ENCODE peak calls at places on chromosomes 4 and X, in five cellular contexts. One of them, this sample, is unnamed.

GRCh38 chrX:39201305-39201990 is 400.2 kb downstream of the MID1IP1 start:
- DNase-seq in mesenteric fat pad: no peak
- DNase-seq in stimulated activated naive CD8-positive, alpha-beta T cell treated with anti-CD3 and anti-CD28 coated beads, Interleukin-15, amount 100 ng/mL, for 72 hours: no peak
- DNase-seq in Kasumi-1: no peak
- DNase-seq in left colon: no peak
- DNase-seq in this sample: no peak

GRCh38 chrX:17685026-17685425 is 52.3 kb upstream of the SCML1 start:
- DNase-seq in mesenteric fat pad: no peak
- DNase-seq in stimulated activated naive CD8-positive, alpha-beta T cell treated with anti-CD3 and anti-CD28 coated beads, Interleukin-15, amount 100 ng/mL, for 72 hours: no peak
- DNase-seq in Kasumi-1: no peak
- DNase-seq in left colon: no peak
- DNase-seq in this sample: no peak

GRCh38 chrX:20271730-20272129 is 5.0 kb upstream of the RPS6KA3 start:
- DNase-seq in mesenteric fat pad: no peak
- DNase-seq in stimulated activated naive CD8-positive, alpha-beta T cell treated with anti-CD3 and anti-CD28 coated beads, Interleukin-15, amount 100 ng/mL, for 72 hours: no peak
- DNase-seq in Kasumi-1: no peak
- DNase-seq in left colon: no peak
- DNase-seq in this sample: no peak

GRCh38 chr4:39045791-39046221 is 13.6 kb upstream of the TMEM156 start:
- DNase-seq in mesenteric fat pad: no peak
- DNase-seq in stimulated activated naive CD8-positive, alpha-beta T cell treated with anti-CD3 and anti-CD28 coated beads, Interleukin-15, amount 100 ng/mL, for 72 hours: no peak
- DNase-seq in Kasumi-1: peak; percentile 30
- DNase-seq in left colon: no peak
- DNase-seq in this sample: no peak

GRCh38 chr4:186831574-186831973 is 107.9 kb upstream of the FAT1 start:
- DNase-seq in mesenteric fat pad: no peak
- DNase-seq in stimulated activated naive CD8-positive, alpha-beta T cell treated with anti-CD3 and anti-CD28 coated beads, Interleukin-15, amount 100 ng/mL, for 72 hours: no peak
- DNase-seq in Kasumi-1: no peak
- DNase-seq in left colon: no peak
- DNase-seq in this sample: no peak

GRCh38 chr4:79996950-79997349 is 76.1 kb downstream of the ANTXR2 start:
- DNase-seq in mesenteric fat pad: no peak
- DNase-seq in stimulated activated naive CD8-positive, alpha-beta T cell treated with anti-CD3 and anti-CD28 coated beads, Interleukin-15, amount 100 ng/mL, for 72 hours: no peak
- DNase-seq in Kasumi-1: no peak
- DNase-seq in left colon: no peak
- DNase-seq in this sample: no peak

GRCh38 chr4:121272526-121272925 is 108.3 kb downstream of the QRFPR start:
- DNase-seq in mesenteric fat pad: no peak
- DNase-seq in stimulated activated naive CD8-positive, alpha-beta T cell treated with anti-CD3 and anti-CD28 coated beads, Interleukin-15, amount 100 ng/mL, for 72 hours: no peak
- DNase-seq in Kasumi-1: no peak
- DNase-seq in left colon: no peak
- DNase-seq in this sample: no peak

GRCh38 chrX:11641368-11641767 is 24.4 kb downstream of the ARHGAP6 start:
- DNase-seq in mesenteric fat pad: no peak
- DNase-seq in stimulated activated naive CD8-positive, alpha-beta T cell treated with anti-CD3 and anti-CD28 coated beads, Interleukin-15, amount 100 ng/mL, for 72 hours: no peak
- DNase-seq in Kasumi-1: no peak
- DNase-seq in left colon: no peak
- DNase-seq in this sample: no peak

GRCh38 chrX:118152721-118153120 is 36.1 kb upstream of the KLHL13 start:
- DNase-seq in mesenteric fat pad: no peak
- DNase-seq in stimulated activated naive CD8-positive, alpha-beta T cell treated with anti-CD3 and anti-CD28 coated beads, Interleukin-15, amount 100 ng/mL, for 72 hours: no peak
- DNase-seq in Kasumi-1: no peak
- DNase-seq in left colon: no peak
- DNase-seq in this sample: no peak

GRCh38 chr4:98741952-98742351 is 83.5 kb upstream of the TSPAN5 start:
- DNase-seq in mesenteric fat pad: no peak
- DNase-seq in stimulated activated naive CD8-positive, alpha-beta T cell treated with anti-CD3 and anti-CD28 coated beads, Interleukin-15, amount 100 ng/mL, for 72 hours: no peak
- DNase-seq in Kasumi-1: no peak
- DNase-seq in left colon: no peak
- DNase-seq in this sample: no peak

This sample was measured in osteocyte.